ENCODE peak calls at places on chromosomes 12 and 14, in nine cellular contexts. One of them, this sample, is unnamed.

GRCh38 chr12:108768591-108769500 is 37.5 kb upstream of the CORO1C start:
- DNase-seq in transverse colon: peak; percentile 89
- DNase-seq in prostate gland: no peak
- DNase-seq in HL-60: peak; percentile 50
- DNase-seq in Panc1: no peak
- DNase-seq in vagina: no peak
- DNase-seq in H1: peak; percentile 49
- DNase-seq in HepG2: peak; percentile 33
- DNase-seq in spleen: peak; percentile 87
- DNase-seq in this sample: peak; percentile 62

GRCh38 chr12:124475295-124476010 is 92.0 kb downstream of the NCOR2 start:
- DNase-seq in transverse colon: no peak
- DNase-seq in prostate gland: no peak
- DNase-seq in HL-60: no peak
- DNase-seq in Panc1: no peak
- DNase-seq in vagina: no peak
- DNase-seq in H1: no peak
- DNase-seq in HepG2: no peak
- DNase-seq in spleen: no peak
- DNase-seq in this sample: no peak

GRCh38 chr14:93304771-93305170 is 28.1 kb downstream of the BTBD7 start:
- DNase-seq in transverse colon: no peak
- DNase-seq in prostate gland: no peak
- DNase-seq in HL-60: no peak
- DNase-seq in Panc1: no peak
- DNase-seq in vagina: no peak
- DNase-seq in H1: no peak
- DNase-seq in HepG2: peak; percentile 25
- DNase-seq in spleen: no peak
- DNase-seq in this sample: no peak

GRCh38 chr14:36952702-36953101 is 219.7 kb downstream of the SLC25A21 start:
- DNase-seq in transverse colon: no peak
- DNase-seq in prostate gland: no peak
- DNase-seq in HL-60: no peak
- DNase-seq in Panc1: no peak
- DNase-seq in vagina: no peak
- DNase-seq in H1: no peak
- DNase-seq in HepG2: no peak
- DNase-seq in spleen: no peak
- DNase-seq in this sample: no peak

GRCh38 chr12:39012870-39013269 is 107.5 kb upstream of the CPNE8 start:
- DNase-seq in transverse colon: no peak
- DNase-seq in prostate gland: no peak
- DNase-seq in HL-60: no peak
- DNase-seq in Panc1: no peak
- DNase-seq in vagina: no peak
- DNase-seq in H1: no peak
- DNase-seq in HepG2: no peak
- DNase-seq in spleen: no peak
- DNase-seq in this sample: no peak

GRCh38 chr12:53961025-53961761 is 6.5 kb downstream of the HOXC12 start:
- DNase-seq in transverse colon: no peak
- DNase-seq in prostate gland: no peak
- DNase-seq in HL-60: no peak
- DNase-seq in Panc1: no peak
- DNase-seq in vagina: no peak
- DNase-seq in H1: no peak
- DNase-seq in HepG2: no peak
- DNase-seq in spleen: peak; percentile 64
- DNase-seq in this sample: peak; percentile 80

GRCh38 chr12:57069522-57069921 is 9.1 kb downstream of the NEMP1 start:
- DNase-seq in transverse colon: peak; percentile 66
- DNase-seq in prostate gland: peak; percentile 72
- DNase-seq in HL-60: peak; percentile 95
- DNase-seq in Panc1: peak; percentile 75
- DNase-seq in vagina: no peak
- DNase-seq in H1: no peak
- DNase-seq in HepG2: peak; percentile 81
- DNase-seq in spleen: no peak
- DNase-seq in this sample: peak; percentile 82

GRCh38 chr12:20105938-20106337 is 262.4 kb upstream of the PDE3A start:
- DNase-seq in transverse colon: no peak
- DNase-seq in prostate gland: no peak
- DNase-seq in HL-60: no peak
- DNase-seq in Panc1: no peak
- DNase-seq in vagina: no peak
- DNase-seq in H1: no peak
- DNase-seq in HepG2: no peak
- DNase-seq in spleen: no peak
- DNase-seq in this sample: no peak

GRCh38 chr12:53268009-53268636 is at the start of gene ESPL1:
- DNase-seq in transverse colon: peak; percentile 76
- DNase-seq in prostate gland: peak; percentile 54
- DNase-seq in HL-60: peak; percentile 57
- DNase-seq in Panc1: no peak
- DNase-seq in vagina: no peak
- DNase-seq in H1: peak; percentile 54
- DNase-seq in HepG2: peak; percentile 65
- DNase-seq in spleen: peak; percentile 91
- DNase-seq in this sample: peak; percentile 75

GRCh38 chr14:49461529-49462401 is 124.4 kb downstream of the RPS29 start:
- DNase-seq in transverse colon: peak; percentile 62
- DNase-seq in prostate gland: peak; percentile 70
- DNase-seq in HL-60: peak; percentile 39
- DNase-seq in Panc1: peak; percentile 20
- DNase-seq in vagina: no peak
- DNase-seq in H1: no peak
- DNase-seq in HepG2: peak; percentile 69
- DNase-seq in spleen: no peak
- DNase-seq in this sample: no peak

GRCh38 chr12:95978774-95979173 is 17.4 kb downstream of the HAL start:
- DNase-seq in transverse colon: no peak
- DNase-seq in prostate gland: no peak
- DNase-seq in HL-60: no peak
- DNase-seq in Panc1: no peak
- DNase-seq in vagina: no peak
- DNase-seq in H1: no peak
- DNase-seq in HepG2: no peak
- DNase-seq in spleen: no peak
- DNase-seq in this sample: no peak

GRCh38 chr12:105748806-105749600 is 389.8 kb downstream of the NUAK1 start:
- DNase-seq in transverse colon: no peak
- DNase-seq in prostate gland: peak; percentile 20
- DNase-seq in HL-60: no peak
- DNase-seq in Panc1: no peak
- DNase-seq in vagina: no peak
- DNase-seq in H1: no peak
- DNase-seq in HepG2: no peak
- DNase-seq in spleen: no peak
- DNase-seq in this sample: no peak

DNA sequence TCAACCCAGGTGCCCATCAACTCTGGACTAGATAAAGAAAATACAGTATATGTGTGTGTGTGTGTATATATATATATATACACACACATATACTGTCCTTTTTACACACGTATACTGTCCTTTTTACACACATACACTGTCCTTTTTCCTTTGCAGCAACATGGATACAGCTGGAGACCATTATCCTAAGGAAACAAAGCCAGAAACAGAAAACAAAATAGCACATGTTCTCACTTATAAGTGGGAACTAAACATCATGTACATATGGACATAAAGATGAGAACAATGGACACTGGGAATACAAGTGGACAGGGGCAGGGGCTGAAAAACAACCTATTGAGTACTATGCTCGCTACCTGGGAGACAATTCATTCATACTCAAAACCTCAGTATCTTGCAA is 23.8 kb downstream of the VDR start:
- DNase-seq in transverse colon: no peak
- DNase-seq in prostate gland: no peak
- DNase-seq in HL-60: no peak
- DNase-seq in Panc1: no peak
- DNase-seq in vagina: no peak
- DNase-seq in H1: no peak
- DNase-seq in HepG2: no peak
- DNase-seq in spleen: no peak
- DNase-seq in this sample: no peak
- H3K4me3 ChIP-seq in transverse colon: no peak overlapping the region
- H3K4me3 ChIP-seq in prostate gland: no peak overlapping the region
- H3K4me3 ChIP-seq in HL-60: no peak overlapping the region
- H3K4me3 ChIP-seq in Panc1: no peak overlapping the region
- H3K4me3 ChIP-seq in vagina: no peak overlapping the region
- H3K4me3 ChIP-seq in H1: no peak overlapping the region
- H3K4me3 ChIP-seq in HepG2: no peak overlapping the region
- H3K4me3 ChIP-seq in spleen: no peak overlapping the region
- H3K4me3 ChIP-seq in this sample: no peak overlapping the region

GRCh38 chr14:58297762-58298476 is 436 bp upstream of the ARID4A start:
- DNase-seq in transverse colon: peak; percentile 99
- DNase-seq in prostate gland: peak; percentile 99
- DNase-seq in HL-60: peak; percentile 99
- DNase-seq in Panc1: peak; percentile 98
- DNase-seq in vagina: peak; percentile 98
- DNase-seq in H1: peak; percentile 99
- DNase-seq in HepG2: peak; percentile 100
- DNase-seq in spleen: peak; percentile 99
- DNase-seq in this sample: peak; percentile 99
- TF ChIP-seq CTCF in transverse colon: no peak
- TF ChIP-seq CTCF in prostate gland: no peak
- TF ChIP-seq CTCF in HL-60: no peak
- TF ChIP-seq CTCF in Panc1: no peak
- TF ChIP-seq CTCF in vagina: no peak
- TF ChIP-seq CTCF in H1: no peak
- TF ChIP-seq CTCF in HepG2: peak; percentile 41
- TF ChIP-seq CTCF in spleen: no peak
- TF ChIP-seq CTCF in this sample: no peak

GRCh38 chr12:76237086-76237701 is 111.0 kb downstream of the BBS10 start:
- DNase-seq in transverse colon: no peak
- DNase-seq in prostate gland: no peak
- DNase-seq in HL-60: no peak
- DNase-seq in Panc1: no peak
- DNase-seq in vagina: no peak
- DNase-seq in H1: no peak
- DNase-seq in HepG2: no peak
- DNase-seq in spleen: no peak
- DNase-seq in this sample: no peak

GRCh38 chr12:76238688-76239087 is 109.5 kb downstream of the BBS10 start:
- DNase-seq in transverse colon: no peak
- DNase-seq in prostate gland: no peak
- DNase-seq in HL-60: no peak
- DNase-seq in Panc1: no peak
- DNase-seq in vagina: no peak
- DNase-seq in H1: no peak
- DNase-seq in HepG2: no peak
- DNase-seq in spleen: no peak
- DNase-seq in this sample: no peak

GRCh38 chr12:76241371-76241770 is 106.8 kb downstream of the BBS10 start:
- DNase-seq in transverse colon: no peak
- DNase-seq in prostate gland: no peak
- DNase-seq in HL-60: no peak
- DNase-seq in Panc1: no peak
- DNase-seq in vagina: no peak
- DNase-seq in H1: no peak
- DNase-seq in HepG2: no peak
- DNase-seq in spleen: no peak
- DNase-seq in this sample: no peak

GRCh38 chr12:76242813-76243540 is 105.2 kb downstream of the BBS10 start:
- DNase-seq in transverse colon: no peak
- DNase-seq in prostate gland: no peak
- DNase-seq in HL-60: no peak
- DNase-seq in Panc1: no peak
- DNase-seq in vagina: no peak
- DNase-seq in H1: no peak
- DNase-seq in HepG2: no peak
- DNase-seq in spleen: no peak
- DNase-seq in this sample: no peak

DNA sequence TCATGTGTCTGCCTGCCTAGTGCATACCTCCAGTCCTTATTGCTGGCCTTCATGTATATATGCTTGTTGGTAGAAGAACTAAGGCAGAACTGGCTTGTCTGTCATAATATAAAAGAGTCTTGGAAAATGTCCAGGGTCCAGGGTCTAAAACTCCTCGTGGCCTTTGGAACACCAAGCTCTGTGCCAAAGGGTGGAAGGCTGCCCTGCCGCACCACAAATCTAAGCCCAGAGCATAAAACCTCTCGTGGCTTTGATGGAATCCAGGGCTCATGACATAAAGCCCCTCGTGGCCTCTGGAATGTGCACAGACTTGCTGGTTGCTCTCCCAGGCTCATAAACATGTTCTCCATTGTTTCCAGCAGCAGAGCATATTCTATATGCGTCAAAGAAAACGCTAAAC is 107.9 kb downstream of the BBS10 start:
- DNase-seq in transverse colon: no peak
- DNase-seq in prostate gland: no peak
- DNase-seq in HL-60: no peak
- DNase-seq in Panc1: no peak
- DNase-seq in vagina: no peak
- DNase-seq in H1: no peak
- DNase-seq in HepG2: no peak
- DNase-seq in spleen: no peak
- DNase-seq in this sample: no peak
- TF ChIP-seq POLR2AphosphoS5 in transverse colon: no peak
- TF ChIP-seq POLR2AphosphoS5 in prostate gland: no peak
- TF ChIP-seq POLR2AphosphoS5 in HL-60: no peak
- TF ChIP-seq POLR2AphosphoS5 in Panc1: no peak
- TF ChIP-seq POLR2AphosphoS5 in vagina: no peak
- TF ChIP-seq POLR2AphosphoS5 in H1: no peak
- TF ChIP-seq POLR2AphosphoS5 in HepG2: no peak
- TF ChIP-seq POLR2AphosphoS5 in spleen: no peak
- TF ChIP-seq POLR2AphosphoS5 in this sample: no peak

GRCh38 chr12:49370539-49370938 is 3.3 kb downstream of the SPATS2 start:
- DNase-seq in transverse colon: no peak
- DNase-seq in prostate gland: no peak
- DNase-seq in HL-60: no peak
- DNase-seq in Panc1: no peak
- DNase-seq in vagina: no peak
- DNase-seq in H1: no peak
- DNase-seq in HepG2: no peak
- DNase-seq in spleen: no peak
- DNase-seq in this sample: no peak

GRCh38 chr12:49366652-49367380 is 446 bp upstream of the SPATS2 start:
- DNase-seq in transverse colon: peak; percentile 90
- DNase-seq in prostate gland: peak; percentile 91
- DNase-seq in HL-60: peak; percentile 87
- DNase-seq in Panc1: no peak
- DNase-seq in vagina: no peak
- DNase-seq in H1: peak; percentile 86
- DNase-seq in HepG2: peak; percentile 88
- DNase-seq in spleen: peak; percentile 97
- DNase-seq in this sample: peak; percentile 97

GRCh38 chr12:49368240-49368600 is 958 bp downstream of the SPATS2 start:
- DNase-seq in transverse colon: no peak
- DNase-seq in prostate gland: no peak
- DNase-seq in HL-60: no peak
- DNase-seq in Panc1: no peak
- DNase-seq in vagina: no peak
- DNase-seq in H1: no peak
- DNase-seq in HepG2: no peak
- DNase-seq in spleen: no peak
- DNase-seq in this sample: no peak

GRCh38 chr12:49367381-49368239 is at the start of gene SPATS2:
- DNase-seq in transverse colon: peak; percentile 95
- DNase-seq in prostate gland: no peak
- DNase-seq in HL-60: no peak
- DNase-seq in Panc1: no peak
- DNase-seq in vagina: no peak
- DNase-seq in H1: no peak
- DNase-seq in HepG2: no peak
- DNase-seq in spleen: no peak
- DNase-seq in this sample: peak; percentile 99

GRCh38 chr12:49369723-49370145 is 2.5 kb downstream of the SPATS2 start:
- DNase-seq in transverse colon: peak; percentile 63
- DNase-seq in prostate gland: no peak
- DNase-seq in HL-60: no peak
- DNase-seq in Panc1: no peak
- DNase-seq in vagina: no peak
- DNase-seq in H1: no peak
- DNase-seq in HepG2: peak; percentile 41
- DNase-seq in spleen: no peak
- DNase-seq in this sample: no peak
- H3K4me3 ChIP-seq in transverse colon: no peak overlapping the region
- H3K4me3 ChIP-seq in prostate gland: no peak overlapping the region
- H3K4me3 ChIP-seq in HL-60: no peak overlapping the region
- H3K4me3 ChIP-seq in Panc1: peak overlapping the region; percentile 29
- H3K4me3 ChIP-seq in vagina: no peak overlapping the region
- H3K4me3 ChIP-seq in H1: no peak overlapping the region
- H3K4me3 ChIP-seq in HepG2: peak overlapping the region; percentile 4
- H3K4me3 ChIP-seq in spleen: no peak overlapping the region
- H3K4me3 ChIP-seq in this sample: no peak overlapping the region

This sample was measured in upper lobe of left lung.